ENCODE peak calls at places on chromosomes 11 and 22, in four cellular contexts. One of them, this sample, is unnamed.

GRCh38 chr11:1939006-1939626 is 8.0 kb upstream of the MRPL23 start:
- DNase-seq in CD4-positive, alpha-beta T cell: no peak
- DNase-seq in RWPE1: no peak
- DNase-seq in neural progenitor cell: no peak
- DNase-seq in this sample: peak

GRCh38 chr11:36073411-36074203 is 129.7 kb downstream of the LDLRAD3 start:
- DNase-seq in CD4-positive, alpha-beta T cell: no peak
- DNase-seq in RWPE1: no peak
- DNase-seq in neural progenitor cell: peak
- DNase-seq in this sample: peak

GRCh38 chr11:104259121-104259610 is 95.2 kb upstream of the PDGFD start:
- DNase-seq in CD4-positive, alpha-beta T cell: no peak
- DNase-seq in RWPE1: no peak
- DNase-seq in neural progenitor cell: no peak
- DNase-seq in this sample: no peak

GRCh38 chr11:75142714-75143419 is 8.0 kb upstream of the SLCO2B1 start:
- DNase-seq in CD4-positive, alpha-beta T cell: peak
- DNase-seq in RWPE1: peak
- DNase-seq in neural progenitor cell: no peak
- DNase-seq in this sample: peak

GRCh38 chr11:68355471-68355870 is 43.1 kb downstream of the LRP5 start:
- DNase-seq in CD4-positive, alpha-beta T cell: no peak
- DNase-seq in RWPE1: no peak
- DNase-seq in neural progenitor cell: no peak
- DNase-seq in this sample: no peak

GRCh38 chr11:106695506-106695905 is 322.8 kb downstream of the GUCY1A2 start:
- DNase-seq in CD4-positive, alpha-beta T cell: no peak
- DNase-seq in RWPE1: peak
- DNase-seq in neural progenitor cell: no peak
- DNase-seq in this sample: no peak

GRCh38 chr11:24457985-24458384 is 38.9 kb upstream of the LUZP2 start:
- DNase-seq in CD4-positive, alpha-beta T cell: no peak
- DNase-seq in RWPE1: no peak
- DNase-seq in neural progenitor cell: no peak
- DNase-seq in this sample: no peak

GRCh38 chr11:119375629-119376196 is 5.8 kb downstream of the USP2 start:
- DNase-seq in CD4-positive, alpha-beta T cell: no peak
- DNase-seq in RWPE1: no peak
- DNase-seq in neural progenitor cell: peak
- DNase-seq in this sample: peak

GRCh38 chr22:20131593-20131855 is at the start of gene ZDHHC8:
- DNase-seq in CD4-positive, alpha-beta T cell: peak
- DNase-seq in RWPE1: no peak
- DNase-seq in neural progenitor cell: no peak
- DNase-seq in this sample: peak

GRCh38 chr11:26753738-26754504 is 32.1 kb upstream of the SLC5A12 start:
- DNase-seq in CD4-positive, alpha-beta T cell: no peak
- DNase-seq in RWPE1: peak
- DNase-seq in neural progenitor cell: peak
- DNase-seq in this sample: no peak

GRCh38 chr11:47406896-47407745 is 1.3 kb upstream of the SLC39A13 start:
- DNase-seq in CD4-positive, alpha-beta T cell: no peak
- DNase-seq in RWPE1: no peak
- DNase-seq in neural progenitor cell: peak
- DNase-seq in this sample: no peak

GRCh38 chr22:36164621-36165020 is 4.1 kb upstream of the APOL3 start:
- DNase-seq in CD4-positive, alpha-beta T cell: no peak
- DNase-seq in RWPE1: no peak
- DNase-seq in neural progenitor cell: no peak
- DNase-seq in this sample: no peak

GRCh38 chr11:81000334-81001100 is 1559.7 kb upstream of the TENM4 start:
- DNase-seq in CD4-positive, alpha-beta T cell: no peak
- DNase-seq in RWPE1: no peak
- DNase-seq in neural progenitor cell: no peak
- DNase-seq in this sample: no peak

GRCh38 chr11:8908099-8908498 is 2.9 kb upstream of the AKIP1 start:
- DNase-seq in CD4-positive, alpha-beta T cell: no peak
- DNase-seq in RWPE1: no peak
- DNase-seq in neural progenitor cell: no peak
- DNase-seq in this sample: no peak

GRCh38 chr11:108210441-108210840 is 12.0 kb downstream of the NPAT start:
- DNase-seq in CD4-positive, alpha-beta T cell: no peak
- DNase-seq in RWPE1: no peak
- DNase-seq in neural progenitor cell: no peak
- DNase-seq in this sample: no peak

GRCh38 chr22:29625090-29625825 is 21.8 kb downstream of the NF2 start:
- DNase-seq in CD4-positive, alpha-beta T cell: no peak
- DNase-seq in RWPE1: peak
- DNase-seq in neural progenitor cell: peak
- DNase-seq in this sample: no peak

GRCh38 chr11:58024601-58025091 is 965 bp downstream of the OR9Q1 start:
- DNase-seq in CD4-positive, alpha-beta T cell: no peak
- DNase-seq in RWPE1: no peak
- DNase-seq in neural progenitor cell: no peak
- DNase-seq in this sample: peak

GRCh38 chr11:46845740-46846509 is at the start of gene CKAP5:
- DNase-seq in CD4-positive, alpha-beta T cell: peak
- DNase-seq in RWPE1: peak
- DNase-seq in neural progenitor cell: peak
- DNase-seq in this sample: peak

GRCh38 chr11:65915101-65915820 is 3.6 kb downstream of the C11orf68 start:
- DNase-seq in CD4-positive, alpha-beta T cell: no peak
- DNase-seq in RWPE1: no peak
- DNase-seq in neural progenitor cell: no peak
- DNase-seq in this sample: no peak

GRCh38 chr11:45489281-45489906 is 176.0 kb downstream of the CHST1 start:
- DNase-seq in CD4-positive, alpha-beta T cell: no peak
- DNase-seq in RWPE1: no peak
- DNase-seq in neural progenitor cell: no peak
- DNase-seq in this sample: no peak

GRCh38 chr22:20494978-20495860 is at the start of gene KLHL22:
- DNase-seq in CD4-positive, alpha-beta T cell: no peak
- DNase-seq in RWPE1: peak
- DNase-seq in neural progenitor cell: no peak
- DNase-seq in this sample: peak

GRCh38 chr22:23815781-23816551 is 22.8 kb downstream of the DERL3 start:
- DNase-seq in CD4-positive, alpha-beta T cell: no peak
- DNase-seq in RWPE1: no peak
- DNase-seq in neural progenitor cell: no peak
- DNase-seq in this sample: no peak

GRCh38 chr11:132858203-132858602 is 674.1 kb downstream of the OPCML start:
- DNase-seq in CD4-positive, alpha-beta T cell: no peak
- DNase-seq in RWPE1: no peak
- DNase-seq in neural progenitor cell: peak
- DNase-seq in this sample: no peak

GRCh38 chr11:77233011-77233410 is 68.5 kb downstream of the GDPD4 start:
- DNase-seq in CD4-positive, alpha-beta T cell: no peak
- DNase-seq in RWPE1: no peak
- DNase-seq in neural progenitor cell: no peak
- DNase-seq in this sample: no peak

GRCh38 chr11:72751293-72752087 is 718 bp downstream of the ARAP1 start:
- DNase-seq in CD4-positive, alpha-beta T cell: no peak
- DNase-seq in RWPE1: no peak
- DNase-seq in neural progenitor cell: no peak
- DNase-seq in this sample: no peak

GRCh38 chr11:60873533-60873932 is 6.2 kb downstream of the ZP1 start:
- DNase-seq in CD4-positive, alpha-beta T cell: no peak
- DNase-seq in RWPE1: no peak
- DNase-seq in neural progenitor cell: no peak
- DNase-seq in this sample: no peak

GRCh38 chr11:18245396-18245795 is 3.1 kb downstream of the SAA2 start:
- DNase-seq in CD4-positive, alpha-beta T cell: no peak
- DNase-seq in RWPE1: no peak
- DNase-seq in neural progenitor cell: no peak
- DNase-seq in this sample: peak

GRCh38 chr11:86370922-86371614 is 3.6 kb upstream of the CCDC81 start:
- DNase-seq in CD4-positive, alpha-beta T cell: no peak
- DNase-seq in RWPE1: peak
- DNase-seq in neural progenitor cell: no peak
- DNase-seq in this sample: no peak

GRCh38 chr11:11677672-11678356 is 56.0 kb upstream of the GALNT18 start:
- DNase-seq in CD4-positive, alpha-beta T cell: no peak
- DNase-seq in RWPE1: no peak
- DNase-seq in neural progenitor cell: no peak
- DNase-seq in this sample: no peak

GRCh38 chr11:10407055-10407454 is 48.0 kb upstream of the AMPD3 start:
- DNase-seq in CD4-positive, alpha-beta T cell: no peak
- DNase-seq in RWPE1: peak
- DNase-seq in neural progenitor cell: no peak
- DNase-seq in this sample: no peak

GRCh38 chr22:27133951-27134664 is 476.7 kb downstream of the MIAT start:
- DNase-seq in CD4-positive, alpha-beta T cell: no peak
- DNase-seq in RWPE1: peak
- DNase-seq in neural progenitor cell: no peak
- DNase-seq in this sample: no peak

GRCh38 chr11:31977343-31977742 is 113.5 kb upstream of the RCN1 start:
- DNase-seq in CD4-positive, alpha-beta T cell: no peak
- DNase-seq in RWPE1: no peak
- DNase-seq in neural progenitor cell: no peak
- DNase-seq in this sample: no peak

GRCh38 chr11:69919659-69920499 is 100.7 kb upstream of the FGF3 start:
- DNase-seq in CD4-positive, alpha-beta T cell: no peak
- DNase-seq in RWPE1: no peak
- DNase-seq in neural progenitor cell: no peak
- DNase-seq in this sample: peak

DNA sequence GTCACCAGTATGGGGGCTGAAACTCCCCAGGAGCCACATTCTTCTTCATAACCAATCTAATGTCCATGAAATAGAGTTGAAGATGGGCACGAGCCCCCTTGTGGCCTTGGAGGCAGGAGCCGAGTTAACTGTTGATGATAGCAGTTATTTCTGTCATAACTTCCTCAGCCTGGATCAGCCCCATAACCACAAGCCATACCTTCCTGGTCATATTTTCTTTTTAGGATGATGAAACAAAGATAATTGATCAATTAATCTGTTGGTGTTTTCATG is 65.0 kb upstream of the TTC12 start:
- DNase-seq in CD4-positive, alpha-beta T cell: no peak
- DNase-seq in RWPE1: no peak
- DNase-seq in neural progenitor cell: no peak
- DNase-seq in this sample: no peak
- TF ChIP-seq CTCF in CD4-positive, alpha-beta T cell: no peak
- TF ChIP-seq CTCF in RWPE1: no peak
- TF ChIP-seq CTCF in neural progenitor cell: peak
- TF ChIP-seq CTCF in this sample: no peak

DNA sequence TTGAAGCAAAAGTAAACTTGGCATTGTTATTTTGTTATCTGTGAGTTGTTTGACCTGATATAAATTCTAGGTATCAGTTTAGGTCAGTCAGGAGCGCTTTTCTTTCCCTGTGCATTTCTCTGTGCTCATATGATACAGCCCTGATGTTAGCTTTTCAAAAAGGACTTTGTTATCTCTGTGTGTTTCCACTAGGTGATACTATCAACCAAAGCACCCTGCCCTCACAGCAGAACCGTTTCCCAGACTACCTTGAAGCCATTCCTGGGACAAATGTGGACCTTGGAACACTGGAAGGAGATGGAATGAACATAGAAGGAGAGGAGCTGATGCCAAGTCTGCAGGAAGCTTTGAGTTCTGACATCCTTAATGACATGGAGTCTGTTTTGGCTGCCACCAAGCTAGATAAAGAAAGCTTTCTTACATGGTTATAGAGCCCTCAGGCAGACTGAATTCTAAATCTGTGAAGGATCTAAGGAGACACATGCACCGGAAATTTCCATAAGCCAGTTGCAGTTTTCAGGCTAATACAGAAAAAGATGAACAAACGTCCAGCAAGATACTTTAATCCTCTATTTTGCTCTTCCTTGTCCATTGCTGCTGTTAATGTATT is 87.7 kb upstream of the BIRC3 start:
- DNase-seq in CD4-positive, alpha-beta T cell: no peak
- DNase-seq in RWPE1: no peak
- DNase-seq in neural progenitor cell: no peak
- DNase-seq in this sample: no peak
- H3K27ac ChIP-seq in CD4-positive, alpha-beta T cell: no peak
- H3K27ac ChIP-seq in RWPE1: no peak
- H3K27ac ChIP-seq in neural progenitor cell: no peak
- H3K27ac ChIP-seq in this sample: no peak

GRCh38 chr11:116239247-116239646 is 533.5 kb downstream of the BUD13 start:
- DNase-seq in CD4-positive, alpha-beta T cell: no peak
- DNase-seq in RWPE1: no peak
- DNase-seq in neural progenitor cell: no peak
- DNase-seq in this sample: no peak

GRCh38 chr11:116232364-116232801 is 540.4 kb downstream of the BUD13 start:
- DNase-seq in CD4-positive, alpha-beta T cell: no peak
- DNase-seq in RWPE1: no peak
- DNase-seq in neural progenitor cell: no peak
- DNase-seq in this sample: no peak

GRCh38 chr11:116233581-116233980 is 539.2 kb downstream of the BUD13 start:
- DNase-seq in CD4-positive, alpha-beta T cell: no peak
- DNase-seq in RWPE1: no peak
- DNase-seq in neural progenitor cell: no peak
- DNase-seq in this sample: no peak

GRCh38 chr11:116231540-116231939 is 541.2 kb downstream of the BUD13 start:
- DNase-seq in CD4-positive, alpha-beta T cell: no peak
- DNase-seq in RWPE1: no peak
- DNase-seq in neural progenitor cell: no peak
- DNase-seq in this sample: no peak

DNA sequence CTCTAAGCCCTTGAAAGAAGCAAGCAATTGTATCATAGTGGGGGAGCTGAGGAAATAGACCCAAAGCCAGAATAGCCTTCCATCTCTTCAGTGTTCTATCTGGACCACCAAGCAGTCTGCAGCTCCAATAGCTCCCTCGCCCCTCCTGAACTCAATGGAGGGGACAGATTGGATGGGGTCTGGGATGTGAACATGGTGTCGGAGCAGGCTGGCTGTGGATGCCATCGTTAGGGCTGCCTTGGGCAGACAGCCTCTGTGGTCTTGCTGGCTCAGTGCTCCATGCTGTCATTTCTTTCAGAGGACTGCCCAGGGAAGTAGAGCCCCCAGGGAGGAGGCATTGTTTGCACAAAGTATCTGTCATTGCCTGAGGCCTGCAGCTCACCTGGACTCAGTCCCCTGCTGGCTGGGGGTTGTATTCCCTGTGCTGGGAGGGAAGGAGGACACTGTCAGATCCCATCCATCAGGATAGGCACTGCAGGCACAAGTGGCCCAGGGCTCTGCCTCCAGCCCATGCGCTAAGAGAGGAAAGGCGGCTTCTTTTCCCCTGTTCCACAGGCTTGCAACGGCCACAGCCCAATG is 537.7 kb downstream of the BUD13 start:
- DNase-seq in CD4-positive, alpha-beta T cell: no peak
- DNase-seq in RWPE1: no peak
- DNase-seq in neural progenitor cell: no peak
- DNase-seq in this sample: no peak
- TF ChIP-seq CTCF in CD4-positive, alpha-beta T cell: no peak
- TF ChIP-seq CTCF in RWPE1: no peak
- TF ChIP-seq CTCF in neural progenitor cell: no peak
- TF ChIP-seq CTCF in this sample: no peak

DNA sequence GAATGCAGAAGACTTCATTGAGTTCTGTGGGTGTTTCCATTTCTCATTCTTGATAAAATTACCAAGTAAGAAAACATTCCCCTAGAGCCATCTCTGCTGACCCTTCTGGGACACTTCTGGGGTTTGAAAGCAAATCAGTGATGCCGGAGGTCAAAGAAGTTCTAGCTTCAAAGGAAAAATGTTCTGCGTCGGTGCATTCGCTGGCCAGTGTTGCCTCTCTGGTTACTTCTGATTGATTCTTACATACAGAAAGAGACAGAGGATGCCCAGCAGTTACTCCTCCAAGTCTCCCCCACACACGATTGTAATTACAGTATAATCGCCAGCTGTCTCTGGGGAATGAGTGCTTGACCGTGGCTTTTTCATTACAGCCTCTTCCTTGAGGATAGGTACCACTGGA is 150.9 kb downstream of the SNX19 start:
- DNase-seq in CD4-positive, alpha-beta T cell: no peak
- DNase-seq in RWPE1: no peak
- DNase-seq in neural progenitor cell: no peak
- DNase-seq in this sample: no peak
- H3K27ac ChIP-seq in CD4-positive, alpha-beta T cell: no peak
- H3K27ac ChIP-seq in RWPE1: no peak
- H3K27ac ChIP-seq in neural progenitor cell: no peak
- H3K27ac ChIP-seq in this sample: no peak

This sample was measured in right lobe of liver.